ENCODE peak calls at places on chromosomes 13 and 19, in ten cellular contexts. C, Z, Y, V, H, I, R, N, A and M are unnamed samples.

GRCh38 chr13:67228909-67229308 is 1.2 kb downstream of the PCDH9 start:
- DNase-seq in C (no peak), Z (no peak), Y (no peak), V (peak; percentile 66), H (no peak), I (no peak), R (no peak), N (no peak), A (no peak), M (no peak)

GRCh38 chr13:90776349-90776748 is 571.1 kb upstream of the MIR17HG start:
- DNase-seq in C (no peak), Z (no peak), Y (no peak), V (no peak), H (no peak), I (no peak), R (no peak), N (no peak), A (no peak), M (no peak)

GRCh38 chr19:11594084-11594483 is 3.2 kb upstream of the ZNF627 start:
- DNase-seq in C (no peak), Z (no peak), Y (no peak), V (no peak), H (no peak), I (no peak), R (no peak), N (no peak), A (no peak), M (no peak)

GRCh38 chr19:43651758-43652545 is 12.3 kb upstream of the CADM4 start:
- DNase-seq in C (peak; percentile 75), Z (peak; percentile 79), Y (no peak), V (peak; percentile 76), H (no peak), I (no peak), R (no peak), N (peak; percentile 65), A (peak; percentile 16), M (peak; percentile 77)

GRCh38 chr13:97000295-97000925 is 6.1 kb upstream of the OXGR1 start:
- DNase-seq in C (no peak), Z (no peak), Y (no peak), V (no peak), H (no peak), I (no peak), R (no peak), N (no peak), A (no peak), M (no peak)

GRCh38 chr19:48249502-48250014 is 6.2 kb downstream of the CARD8 start:
- DNase-seq in C (no peak), Z (peak; percentile 93), Y (peak; percentile 44), V (no peak), H (peak; percentile 54), I (peak; percentile 55), R (no peak), N (peak; percentile 58), A (peak; percentile 89), M (no peak)

GRCh38 chr19:39599116-39599515 is 3.2 kb upstream of the LGALS13 start:
- DNase-seq in C (peak; percentile 77), Z (peak; percentile 36), Y (no peak), V (peak; percentile 17), H (no peak), I (no peak), R (no peak), N (no peak), A (no peak), M (peak; percentile 11)

GRCh38 chr13:108044929-108045328 is 170.4 kb downstream of the LIG4 start:
- DNase-seq in C (peak; percentile 11), Z (no peak), Y (no peak), V (no peak), H (no peak), I (no peak), R (no peak), N (no peak), A (no peak), M (no peak)

GRCh38 chr19:13860679-13861391 is 16.1 kb upstream of the NANOS3 start:
- DNase-seq in C (no peak), Z (no peak), Y (no peak), V (no peak), H (no peak), I (no peak), R (no peak), N (no peak), A (no peak), M (no peak)

GRCh38 chr13:23021921-23022320 is 158.9 kb upstream of the SGCG start:
- DNase-seq in C (no peak), Z (no peak), Y (no peak), V (no peak), H (no peak), I (no peak), R (no peak), N (no peak), A (no peak), M (no peak)

GRCh38 chr19:23385404-23385803 is 9.9 kb downstream of the ZNF91 start:
- DNase-seq in C (no peak), Z (no peak), Y (no peak), V (no peak), H (no peak), I (no peak), R (no peak), N (no peak), A (no peak), M (no peak)

GRCh38 chr13:73326215-73326558 is 267.4 kb downstream of the KLF5 start:
- DNase-seq in C (no peak), Z (no peak), Y (no peak), V (no peak), H (no peak), I (no peak), R (no peak), N (no peak), A (no peak), M (no peak)

GRCh38 chr19:4376991-4377781 is 23.2 kb downstream of the SH3GL1 start:
- DNase-seq in C (no peak), Z (no peak), Y (no peak), V (no peak), H (no peak), I (no peak), R (no peak), N (no peak), A (no peak), M (no peak)

GRCh38 chr19:45645631-45646344 is 6.6 kb upstream of the EML2 start:
- DNase-seq in C (peak; percentile 91), Z (peak; percentile 93), Y (peak; percentile 21), V (peak; percentile 87), H (peak; percentile 67), I (peak; percentile 60), R (no peak), N (peak; percentile 85), A (peak; percentile 82), M (peak; percentile 69)

GRCh38 chr19:29697523-29698261 is 17.4 kb downstream of the C19orf12 start:
- DNase-seq in C (no peak), Z (no peak), Y (no peak), V (no peak), H (no peak), I (no peak), R (no peak), N (no peak), A (no peak), M (no peak)

GRCh38 chr19:4328243-4328990 is 10.2 kb downstream of the STAP2 start:
- DNase-seq in C (peak; percentile 98), Z (peak; percentile 96), Y (peak; percentile 87), V (peak; percentile 92), H (peak; percentile 84), I (peak; percentile 92), R (peak; percentile 82), N (peak; percentile 96), A (peak; percentile 93), M (peak; percentile 97)

GRCh38 chr19:41932259-41933130 is 4.2 kb upstream of the ERFL start:
- DNase-seq in C (no peak), Z (no peak), Y (no peak), V (no peak), H (no peak), I (no peak), R (no peak), N (no peak), A (no peak), M (no peak)

GRCh38 chr19:44548736-44549135 is 19.3 kb upstream of the CEACAM20 start:
- DNase-seq in C (no peak), Z (no peak), Y (no peak), V (no peak), H (no peak), I (no peak), R (peak; percentile 13), N (no peak), A (no peak), M (no peak)

GRCh38 chr19:30556230-30556711 is 184.1 kb downstream of the ZNF536 start:
- DNase-seq in C (peak; percentile 12), Z (no peak), Y (no peak), V (peak; percentile 12), H (no peak), I (no peak), R (no peak), N (no peak), A (no peak), M (no peak)

GRCh38 chr13:38804061-38804460 is 117.2 kb downstream of the FREM2 start:
- DNase-seq in C (no peak), Z (no peak), Y (no peak), V (no peak), H (no peak), I (no peak), R (no peak), N (no peak), A (no peak), M (no peak)

GRCh38 chr19:37505958-37506386 is 767 bp upstream of the ZNF793 start:
- DNase-seq in C (no peak), Z (no peak), Y (no peak), V (no peak), H (no peak), I (no peak), R (no peak), N (no peak), A (no peak), M (no peak)

GRCh38 chr19:37979547-37980082 is 72.6 kb downstream of the SIPA1L3 start:
- DNase-seq in C (no peak), Z (peak; percentile 88), Y (no peak), V (peak; percentile 21), H (no peak), I (no peak), R (no peak), N (peak; percentile 51), A (no peak), M (no peak)

GRCh38 chr19:7912144-7912696 is 2.4 kb upstream of the TGFBR3L start:
- DNase-seq in C (no peak), Z (no peak), Y (no peak), V (no peak), H (no peak), I (no peak), R (no peak), N (no peak), A (no peak), M (no peak)

GRCh38 chr13:27226991-27227390 is 24.4 kb upstream of the RPL21 start:
- DNase-seq in C (no peak), Z (peak; percentile 28), Y (no peak), V (no peak), H (no peak), I (no peak), R (no peak), N (no peak), A (no peak), M (no peak)

GRCh38 chr13:50400035-50400726 is 384.9 kb downstream of the KCNRG start:
- DNase-seq in C (no peak), Z (no peak), Y (no peak), V (no peak), H (no peak), I (no peak), R (no peak), N (no peak), A (no peak), M (no peak)

GRCh38 chr19:45640849-45641273 is 1.7 kb upstream of the EML2 start:
- DNase-seq in C (peak; percentile 58), Z (peak; percentile 83), Y (no peak), V (peak; percentile 56), H (peak; percentile 22), I (peak; percentile 7), R (no peak), N (peak; percentile 34), A (no peak), M (no peak)

GRCh38 chr19:38374332-38375097 is at the start of gene PSMD8:
- DNase-seq in C (peak; percentile 100), Z (peak; percentile 100), Y (peak; percentile 97), V (peak; percentile 98), H (peak; percentile 97), I (peak; percentile 98), R (peak; percentile 87), N (peak; percentile 99), A (peak; percentile 99), M (peak; percentile 99)

GRCh38 chr13:29522044-29522685 is 73.3 kb downstream of the SLC7A1 start:
- DNase-seq in C (no peak), Z (no peak), Y (no peak), V (no peak), H (no peak), I (no peak), R (peak; percentile 83), N (no peak), A (no peak), M (no peak)